ENCODE peak calls at places on chromosomes 2 and 18, in six cellular contexts. G, X, E, Y, V and K are unnamed samples.

GRCh38 chr18:76524900-76525698 is 30.1 kb upstream of the ZNF516 start:
- DNase-seq in E (peak; percentile 44), G (no peak), V (peak; percentile 46), X (no peak), Y (no peak), K (peak; percentile 30)

GRCh38 chr2:70935468-70936164 is at the start of gene ATP6V1B1:
- DNase-seq in G (no peak), X (no peak), Y (no peak), V (no peak), E (no peak), K (peak; percentile 47)

GRCh38 chr18:14179306-14179705 is 47.1 kb upstream of the ZNF519 start:
- DNase-seq in V (no peak), E (no peak), G (peak; percentile 15), X (peak; percentile 20), Y (peak; percentile 40), K (peak; percentile 8)

GRCh38 chr2:32008811-32009478 is 1.9 kb downstream of the MEMO1 start:
- DNase-seq in V (peak; percentile 32), Y (peak; percentile 4), G (no peak), X (peak; percentile 25), E (no peak), K (peak; percentile 66)

GRCh38 chr2:69843993-69844392 is 14.5 kb downstream of the GMCL1 start:
- DNase-seq in X (no peak), V (no peak), E (no peak), G (no peak), Y (no peak), K (no peak)

GRCh38 chr2:143489135-143489534 is 359.9 kb downstream of the ARHGAP15 start:
- DNase-seq in X (no peak), Y (no peak), E (no peak), V (peak; percentile 86), G (no peak), K (no peak)

GRCh38 chr2:60963176-60963575 is 54.3 kb upstream of the PEX13 start:
- DNase-seq in G (no peak), E (no peak), V (no peak), X (no peak), Y (no peak), K (no peak)

GRCh38 chr2:110873056-110873502 is 140.7 kb downstream of the ACOXL start:
- DNase-seq in G (no peak), Y (no peak), V (no peak), X (no peak), E (no peak), K (no peak)

GRCh38 chr2:55482186-55482945 is 37.2 kb upstream of the CFAP36 start:
- DNase-seq in G (no peak), X (no peak), E (peak; percentile 9), V (peak; percentile 63), Y (no peak), K (no peak)

GRCh38 chr2:215367647-215368492 is 56.0 kb downstream of the ATIC start:
- DNase-seq in X (no peak), V (peak; percentile 68), Y (no peak), G (no peak), E (no peak), K (no peak)